ENCODE peak calls at places on chromosomes 4 and X, in eight cellular contexts. T is RCC 7860; X is sciatic nerve; S is NCI-H1092; V is activated naive CD4-positive, alpha-beta T cell; F is C1 segment of cervical spinal cord; I is GM12865; Y is AG10803. K is an unnamed sample.

GRCh38 chrX:46642145-46642544 is 68.6 kb downstream of the CHST7 start:
- DNase-seq in T (no peak), X (no peak), S (no peak), V (no peak), F (no peak), I (peak; percentile 47), Y (no peak), K (no peak)

GRCh38 chr4:27387706-27388105 is 527.1 kb downstream of the STIM2 start:
- DNase-seq in T (no peak), X (no peak), S (no peak), V (no peak), F (no peak), I (no peak), Y (no peak), K (no peak)

GRCh38 chr4:5751918-5752802 is 41.2 kb downstream of the EVC start:
- DNase-seq in T (peak; percentile 93), X (no peak), S (no peak), V (no peak), F (no peak), I (no peak), Y (peak; percentile 39), K (no peak)

GRCh38 chr4:124121511-124121934 is 591.0 kb downstream of the ANKRD50 start:
- DNase-seq in T (no peak), X (no peak), S (no peak), V (no peak), F (no peak), I (no peak), Y (peak; percentile 25), K (no peak)

GRCh38 chrX:66046612-66047235 is 6.8 kb upstream of the VSIG4 start:
- DNase-seq in T (no peak), X (no peak), S (no peak), V (no peak), F (no peak), I (peak; percentile 81), Y (no peak), K (no peak)

GRCh38 chrX:40199704-40200103 is 101.9 kb upstream of the BCOR start:
- DNase-seq in T (no peak), X (no peak), S (no peak), V (no peak), F (no peak), I (no peak), Y (peak; percentile 25), K (no peak)

GRCh38 chr4:158934996-158935669 is 166.3 kb downstream of the FNIP2 start:
- DNase-seq in T (no peak), X (no peak), S (no peak), V (no peak), F (no peak), I (no peak), Y (peak; percentile 76), K (no peak)

GRCh38 chrX:26783512-26784225 is 567.7 kb downstream of the MAGEB5 start:
- DNase-seq in T (no peak), X (no peak), S (peak; percentile 19), V (no peak), F (no peak), I (peak; percentile 55), Y (peak; percentile 0), K (no peak)

GRCh38 chr4:89836897-89837384 is at the start of gene SNCA:
- DNase-seq in T (no peak), X (peak; percentile 85), S (peak; percentile 61), V (peak; percentile 3), F (peak; percentile 88), I (no peak), Y (no peak), K (peak; percentile 60)

GRCh38 chr4:98446499-98447375 is 185.6 kb downstream of the RAP1GDS1 start:
- DNase-seq in T (peak; percentile 69), X (no peak), S (no peak), V (peak; percentile 3), F (no peak), I (peak; percentile 83), Y (peak; percentile 57), K (no peak)

GRCh38 chr4:2689114-2689513 is 67.0 kb downstream of the TNIP2 start:
- DNase-seq in T (no peak), X (no peak), S (no peak), V (no peak), F (no peak), I (no peak), Y (no peak), K (no peak)